ENCODE peak calls at places on chromosomes 13 and 19, in seven cellular contexts. F is NT2/D1, C is NCI-H1105, K is anterior cingulate cortex, T is neural progenitor cell, U is heart left ventricle, P is NCI-H226. O is an unnamed sample.

GRCh38 chr13:104008075-104008474 is 941.9 kb upstream of the SLC10A2 start:
- DNase-seq in U (no peak), F (no peak), C (no peak), K (no peak), T (no peak), P (no peak), O (no peak)

GRCh38 chr13:40401911-40402776 is 264.3 kb downstream of the FOXO1 start:
- DNase-seq in K (peak), U (peak), P (peak), C (no peak), F (no peak), T (no peak), O (no peak)

GRCh38 chr19:55491546-55492360 is 3.5 kb downstream of the SSC5D start:
- DNase-seq in C (no peak), F (no peak), U (peak), P (peak), K (no peak), T (no peak), O (no peak)

GRCh38 chr19:719081-719512 is 10.4 kb downstream of the PALM start:
- DNase-seq in P (no peak), K (peak), T (no peak), U (peak), C (no peak), F (no peak), O (no peak)

GRCh38 chr13:49082653-49083536 is 107.2 kb downstream of the FNDC3A start:
- DNase-seq in F (no peak), U (no peak), P (peak), T (no peak), K (no peak), C (no peak), O (no peak)

GRCh38 chr13:112053744-112054615 is 13.0 kb upstream of the SOX1 start:
- DNase-seq in K (no peak), T (peak), C (no peak), F (no peak), U (no peak), P (no peak), O (no peak)

GRCh38 chr13:19618925-19619324 is 14.5 kb upstream of the MPHOSPH8 start:
- DNase-seq in P (no peak), F (no peak), K (no peak), U (no peak), C (no peak), T (peak), O (no peak)

GRCh38 chr19:48737360-48737998 is 2.9 kb downstream of the RASIP1 start:
- DNase-seq in C (no peak), K (no peak), T (peak), F (no peak), U (peak), P (no peak), O (no peak)

GRCh38 chr13:113654175-113654560 is 3.8 kb downstream of the ATP4B start:
- DNase-seq in T (no peak), P (no peak), C (no peak), K (no peak), U (no peak), F (no peak), O (no peak)

GRCh38 chr13:43046259-43046658 is 22.9 kb downstream of the DNAJC15 start:
- DNase-seq in F (no peak), U (no peak), C (no peak), K (no peak), T (no peak), P (no peak), O (no peak)

GRCh38 chr19:15187026-15188007 is 13.5 kb downstream of the NOTCH3 start:
- DNase-seq in T (no peak), P (no peak), U (no peak), K (no peak), C (no peak), F (no peak), O (no peak)

GRCh38 chr19:37931941-37932655 is 25.1 kb downstream of the SIPA1L3 start:
- DNase-seq in U (no peak), K (no peak), F (peak), C (peak), T (peak), P (peak), O (peak)

GRCh38 chr19:7928741-7929701 is 3.1 kb upstream of the CTXN1 start:
- DNase-seq in T (peak), U (no peak), P (peak), K (no peak), F (no peak), C (peak), O (no peak)

GRCh38 chr13:75687145-75687763 is 51.1 kb downstream of the LMO7 start:
- DNase-seq in K (no peak), U (no peak), F (no peak), P (peak), T (peak), C (no peak), O (no peak)

GRCh38 chr13:107461751-107462150 is 753.6 kb downstream of the LIG4 start:
- DNase-seq in U (no peak), F (no peak), T (no peak), C (no peak), K (no peak), P (peak), O (no peak)

GRCh38 chr19:23799321-23799720 is 40.6 kb upstream of the ZNF681 start:
- DNase-seq in C (no peak), T (no peak), P (no peak), F (no peak), U (no peak), K (no peak), O (no peak)

GRCh38 chr19:43464089-43464775 is 1.2 kb downstream of the LYPD3 start:
- DNase-seq in F (peak), T (peak), U (no peak), C (peak), P (no peak), K (peak), O (no peak)

GRCh38 chr19:1942934-1943555 is 2.1 kb downstream of the CSNK1G2 start:
- DNase-seq in F (no peak), T (peak), C (no peak), K (no peak), U (no peak), P (no peak), O (no peak)

GRCh38 chr19:38617283-38617763 is 430 bp downstream of the MAP4K1 start:
- DNase-seq in U (no peak), T (no peak), K (no peak), F (no peak), P (no peak), C (no peak), O (no peak)

GRCh38 chr19:42069619-42070293 is at the start of gene GRIK5:
- DNase-seq in P (no peak), F (no peak), U (no peak), K (no peak), T (peak), C (no peak), O (no peak)

GRCh38 chr19:4550479-4551050 is 8.9 kb downstream of the SEMA6B start:
- DNase-seq in U (no peak), C (no peak), P (no peak), T (no peak), K (no peak), F (no peak), O (no peak)

GRCh38 chr19:5125797-5126497 is 157.0 kb downstream of the KDM4B start:
- DNase-seq in C (no peak), T (peak), U (no peak), K (no peak), P (no peak), F (peak), O (no peak)

GRCh38 chr19:41927810-41928192 is 448 bp downstream of the ERFL start:
- DNase-seq in F (no peak), K (no peak), C (no peak), T (peak), P (no peak), U (no peak), O (no peak)

GRCh38 chr19:1936916-1937610 is 3.9 kb upstream of the CSNK1G2 start:
- DNase-seq in U (no peak), T (no peak), C (no peak), F (no peak), K (no peak), P (no peak), O (no peak)

GRCh38 chr13:94558721-94559120 is 37.2 kb downstream of the TGDS start:
- DNase-seq in K (no peak), T (no peak), F (no peak), C (no peak), P (no peak), U (no peak), O (no peak)

GRCh38 chr19:14072535-14073231 is at the start of gene MISP3:
- DNase-seq in C (peak), T (peak), U (peak), F (no peak), P (no peak), K (no peak), O (no peak)

O was measured in neuronal stem cell.